ENCODE peak calls at places on chromosomes 6 and 20, in eight cellular contexts. One of them, this sample, is unnamed.

GRCh38 chr6:15425947-15426346 is 180.1 kb downstream of the JARID2 start:
- DNase-seq in astrocyte of the hippocampus: no peak
- DNase-seq in IMR-90: no peak
- DNase-seq in astrocyte of the spinal cord: no peak
- DNase-seq in LoVo: no peak
- DNase-seq in T-helper 2 cell: no peak
- DNase-seq in HS-27A: no peak
- DNase-seq in astrocyte of the cerebellum: no peak
- DNase-seq in this sample: no peak

GRCh38 chr6:61868507-61869080 is 417.4 kb downstream of the KHDRBS2 start:
- DNase-seq in astrocyte of the hippocampus: no peak
- DNase-seq in IMR-90: no peak
- DNase-seq in astrocyte of the spinal cord: no peak
- DNase-seq in LoVo: no peak
- DNase-seq in T-helper 2 cell: no peak
- DNase-seq in HS-27A: no peak
- DNase-seq in astrocyte of the cerebellum: no peak
- DNase-seq in this sample: no peak

GRCh38 chr20:1122388-1123315 is 4.2 kb downstream of the PSMF1 start:
- DNase-seq in astrocyte of the hippocampus: peak
- DNase-seq in IMR-90: peak
- DNase-seq in astrocyte of the spinal cord: peak
- DNase-seq in LoVo: peak
- DNase-seq in T-helper 2 cell: no peak
- DNase-seq in HS-27A: no peak
- DNase-seq in astrocyte of the cerebellum: peak
- DNase-seq in this sample: peak

GRCh38 chr6:169407338-169407737 is 153.7 kb upstream of the THBS2 start:
- DNase-seq in astrocyte of the hippocampus: no peak
- DNase-seq in IMR-90: no peak
- DNase-seq in astrocyte of the spinal cord: no peak
- DNase-seq in LoVo: no peak
- DNase-seq in T-helper 2 cell: no peak
- DNase-seq in HS-27A: no peak
- DNase-seq in astrocyte of the cerebellum: no peak
- DNase-seq in this sample: no peak

GRCh38 chr20:62726276-62726675 is 17.6 kb downstream of the NTSR1 start:
- DNase-seq in astrocyte of the hippocampus: no peak
- DNase-seq in IMR-90: no peak
- DNase-seq in astrocyte of the spinal cord: no peak
- DNase-seq in LoVo: no peak
- DNase-seq in T-helper 2 cell: no peak
- DNase-seq in HS-27A: no peak
- DNase-seq in astrocyte of the cerebellum: no peak
- DNase-seq in this sample: no peak

GRCh38 chr6:16582437-16583150 is 178.7 kb downstream of the ATXN1 start:
- DNase-seq in astrocyte of the hippocampus: peak
- DNase-seq in IMR-90: no peak
- DNase-seq in astrocyte of the spinal cord: no peak
- DNase-seq in LoVo: no peak
- DNase-seq in T-helper 2 cell: no peak
- DNase-seq in HS-27A: no peak
- DNase-seq in astrocyte of the cerebellum: no peak
- DNase-seq in this sample: no peak

GRCh38 chr6:15892369-15892768 is 229.5 kb upstream of the DTNBP1 start:
- DNase-seq in astrocyte of the hippocampus: no peak
- DNase-seq in IMR-90: no peak
- DNase-seq in astrocyte of the spinal cord: no peak
- DNase-seq in LoVo: no peak
- DNase-seq in T-helper 2 cell: no peak
- DNase-seq in HS-27A: no peak
- DNase-seq in astrocyte of the cerebellum: no peak
- DNase-seq in this sample: peak

GRCh38 chr6:104306206-104306605 is 553.5 kb downstream of the HACE1 start:
- DNase-seq in astrocyte of the hippocampus: peak
- DNase-seq in IMR-90: no peak
- DNase-seq in astrocyte of the spinal cord: peak
- DNase-seq in LoVo: no peak
- DNase-seq in T-helper 2 cell: no peak
- DNase-seq in HS-27A: no peak
- DNase-seq in astrocyte of the cerebellum: no peak
- DNase-seq in this sample: peak

GRCh38 chr6:158358450-158359077 is 46.3 kb downstream of the TULP4 start:
- DNase-seq in astrocyte of the hippocampus: no peak
- DNase-seq in IMR-90: no peak
- DNase-seq in astrocyte of the spinal cord: no peak
- DNase-seq in LoVo: no peak
- DNase-seq in T-helper 2 cell: no peak
- DNase-seq in HS-27A: no peak
- DNase-seq in astrocyte of the cerebellum: no peak
- DNase-seq in this sample: no peak

GRCh38 chr6:5471044-5471443 is 209.7 kb downstream of the FARS2 start:
- DNase-seq in astrocyte of the hippocampus: peak
- DNase-seq in IMR-90: peak
- DNase-seq in astrocyte of the spinal cord: peak
- DNase-seq in LoVo: peak
- DNase-seq in T-helper 2 cell: no peak
- DNase-seq in HS-27A: no peak
- DNase-seq in astrocyte of the cerebellum: peak
- DNase-seq in this sample: peak

GRCh38 chr6:44237813-44238433 is 9.0 kb upstream of the HSP90AB1 start:
- DNase-seq in astrocyte of the hippocampus: peak
- DNase-seq in IMR-90: peak
- DNase-seq in astrocyte of the spinal cord: peak
- DNase-seq in LoVo: peak
- DNase-seq in T-helper 2 cell: peak
- DNase-seq in HS-27A: no peak
- DNase-seq in astrocyte of the cerebellum: no peak
- DNase-seq in this sample: peak

GRCh38 chr6:2809015-2809414 is 32.6 kb downstream of the SERPINB1 start:
- DNase-seq in astrocyte of the hippocampus: no peak
- DNase-seq in IMR-90: no peak
- DNase-seq in astrocyte of the spinal cord: no peak
- DNase-seq in LoVo: no peak
- DNase-seq in T-helper 2 cell: no peak
- DNase-seq in HS-27A: no peak
- DNase-seq in astrocyte of the cerebellum: no peak
- DNase-seq in this sample: no peak

GRCh38 chr20:4894981-4895381 is 106.3 kb downstream of the SLC23A2 start:
- DNase-seq in astrocyte of the hippocampus: no peak
- DNase-seq in IMR-90: no peak
- DNase-seq in astrocyte of the spinal cord: no peak
- DNase-seq in LoVo: no peak
- DNase-seq in T-helper 2 cell: no peak
- DNase-seq in HS-27A: no peak
- DNase-seq in astrocyte of the cerebellum: no peak
- DNase-seq in this sample: no peak

GRCh38 chr6:2396856-2397640 is 151.6 kb upstream of the GMDS start:
- DNase-seq in astrocyte of the hippocampus: peak
- DNase-seq in IMR-90: peak
- DNase-seq in astrocyte of the spinal cord: peak
- DNase-seq in LoVo: no peak
- DNase-seq in T-helper 2 cell: no peak
- DNase-seq in HS-27A: no peak
- DNase-seq in astrocyte of the cerebellum: peak
- DNase-seq in this sample: peak

GRCh38 chr20:19783966-19784401 is 25.9 kb downstream of the RIN2 start:
- DNase-seq in astrocyte of the hippocampus: peak
- DNase-seq in IMR-90: peak
- DNase-seq in astrocyte of the spinal cord: peak
- DNase-seq in LoVo: no peak
- DNase-seq in T-helper 2 cell: no peak
- DNase-seq in HS-27A: peak
- DNase-seq in astrocyte of the cerebellum: no peak
- DNase-seq in this sample: peak

GRCh38 chr6:161181136-161181535 is 92.7 kb downstream of the AGPAT4 start:
- DNase-seq in astrocyte of the hippocampus: no peak
- DNase-seq in IMR-90: no peak
- DNase-seq in astrocyte of the spinal cord: no peak
- DNase-seq in LoVo: no peak
- DNase-seq in T-helper 2 cell: no peak
- DNase-seq in HS-27A: no peak
- DNase-seq in astrocyte of the cerebellum: no peak
- DNase-seq in this sample: no peak

GRCh38 chr20:64101731-64102621 is 5.4 kb downstream of the NPBWR2 start:
- DNase-seq in astrocyte of the hippocampus: peak
- DNase-seq in IMR-90: no peak
- DNase-seq in astrocyte of the spinal cord: no peak
- DNase-seq in LoVo: peak
- DNase-seq in T-helper 2 cell: peak
- DNase-seq in HS-27A: no peak
- DNase-seq in astrocyte of the cerebellum: no peak
- DNase-seq in this sample: no peak

GRCh38 chr6:142152731-142153130 is 5.7 kb downstream of the VTA1 start:
- DNase-seq in astrocyte of the hippocampus: peak
- DNase-seq in IMR-90: peak
- DNase-seq in astrocyte of the spinal cord: peak
- DNase-seq in LoVo: no peak
- DNase-seq in T-helper 2 cell: no peak
- DNase-seq in HS-27A: peak
- DNase-seq in astrocyte of the cerebellum: no peak
- DNase-seq in this sample: peak

GRCh38 chr6:158780963-158781691 is 38.0 kb downstream of the EZR start:
- DNase-seq in astrocyte of the hippocampus: no peak
- DNase-seq in IMR-90: no peak
- DNase-seq in astrocyte of the spinal cord: no peak
- DNase-seq in LoVo: no peak
- DNase-seq in T-helper 2 cell: no peak
- DNase-seq in HS-27A: no peak
- DNase-seq in astrocyte of the cerebellum: no peak
- DNase-seq in this sample: no peak

GRCh38 chr20:59120919-59121318 is 42.7 kb upstream of the ZNF831 start:
- DNase-seq in astrocyte of the hippocampus: no peak
- DNase-seq in IMR-90: no peak
- DNase-seq in astrocyte of the spinal cord: no peak
- DNase-seq in LoVo: no peak
- DNase-seq in T-helper 2 cell: no peak
- DNase-seq in HS-27A: no peak
- DNase-seq in astrocyte of the cerebellum: no peak
- DNase-seq in this sample: no peak

GRCh38 chr6:163405412-163406309 is 8.9 kb upstream of the QKI start:
- DNase-seq in astrocyte of the hippocampus: peak
- DNase-seq in IMR-90: no peak
- DNase-seq in astrocyte of the spinal cord: no peak
- DNase-seq in LoVo: no peak
- DNase-seq in T-helper 2 cell: no peak
- DNase-seq in HS-27A: no peak
- DNase-seq in astrocyte of the cerebellum: no peak
- DNase-seq in this sample: peak